ENCODE peak calls at places on chromosomes 7 and 10, in six cellular contexts. One of them, this sample, is unnamed.
A peak's percentile ranks its signal among the peaks of the same experiment; 100 is the strongest.

GRCh38 chr7:33039905-33040292 is 22.7 kb downstream of the NT5C3A start:
- DNase-seq in PC-3: no peak
- DNase-seq in GM12864: no peak
- DNase-seq in A549: no peak
- DNase-seq in cardiac fibroblast: peak; percentile 25
- DNase-seq in osteoblast: no peak
- DNase-seq in this sample: no peak

GRCh38 chr7:149238051-149238450 is 1.4 kb upstream of the ZNF212 start:
- DNase-seq in PC-3: peak; percentile 96
- DNase-seq in GM12864: no peak
- DNase-seq in A549: peak; percentile 57
- DNase-seq in cardiac fibroblast: peak; percentile 43
- DNase-seq in osteoblast: peak; percentile 75
- DNase-seq in this sample: no peak

GRCh38 chr7:83738436-83738835 is 89.5 kb upstream of the SEMA3E start:
- DNase-seq in PC-3: no peak
- DNase-seq in GM12864: no peak
- DNase-seq in A549: no peak
- DNase-seq in cardiac fibroblast: no peak
- DNase-seq in osteoblast: no peak
- DNase-seq in this sample: no peak

GRCh38 chr10:118102116-118102515 is 55.4 kb upstream of the RAB11FIP2 start:
- DNase-seq in PC-3: no peak
- DNase-seq in GM12864: no peak
- DNase-seq in A549: no peak
- DNase-seq in cardiac fibroblast: no peak
- DNase-seq in osteoblast: peak; percentile 1
- DNase-seq in this sample: peak; percentile 91

GRCh38 chr7:155835446-155836215 is 23.4 kb upstream of the SHH start:
- DNase-seq in PC-3: no peak
- DNase-seq in GM12864: no peak
- DNase-seq in A549: no peak
- DNase-seq in cardiac fibroblast: no peak
- DNase-seq in osteoblast: peak; percentile 76
- DNase-seq in this sample: no peak

GRCh38 chr7:99106869-99107268 is 37.0 kb downstream of the SMURF1 start:
- DNase-seq in PC-3: peak; percentile 41
- DNase-seq in GM12864: no peak
- DNase-seq in A549: no peak
- DNase-seq in cardiac fibroblast: peak; percentile 45
- DNase-seq in osteoblast: peak; percentile 27
- DNase-seq in this sample: peak; percentile 63

GRCh38 chr7:6163402-6163801 is 109.0 kb downstream of the CYTH3 start:
- DNase-seq in PC-3: no peak
- DNase-seq in GM12864: no peak
- DNase-seq in A549: no peak
- DNase-seq in cardiac fibroblast: no peak
- DNase-seq in osteoblast: peak; percentile 66
- DNase-seq in this sample: no peak

GRCh38 chr10:123009105-123009805 is 449 bp downstream of the ACADSB start:
- DNase-seq in PC-3: peak; percentile 1
- DNase-seq in GM12864: no peak
- DNase-seq in A549: no peak
- DNase-seq in cardiac fibroblast: peak; percentile 6
- DNase-seq in osteoblast: peak; percentile 79
- DNase-seq in this sample: no peak

GRCh38 chr7:48299580-48300169 is 128.4 kb downstream of the ABCA13 start:
- DNase-seq in PC-3: peak; percentile 88
- DNase-seq in GM12864: peak; percentile 21
- DNase-seq in A549: peak; percentile 54
- DNase-seq in cardiac fibroblast: peak; percentile 89
- DNase-seq in osteoblast: no peak
- DNase-seq in this sample: peak; percentile 68

GRCh38 chr7:101401390-101402080 is 38.9 kb downstream of the COL26A1 start:
- DNase-seq in PC-3: no peak
- DNase-seq in GM12864: no peak
- DNase-seq in A549: no peak
- DNase-seq in cardiac fibroblast: no peak
- DNase-seq in osteoblast: no peak
- DNase-seq in this sample: no peak

GRCh38 chr7:32677593-32677992 is 182.3 kb downstream of the AVL9 start:
- DNase-seq in PC-3: no peak
- DNase-seq in GM12864: no peak
- DNase-seq in A549: no peak
- DNase-seq in cardiac fibroblast: no peak
- DNase-seq in osteoblast: no peak
- DNase-seq in this sample: no peak

GRCh38 chr7:18174996-18175395 is 147.3 kb upstream of the PRPS1L1 start:
- DNase-seq in PC-3: no peak
- DNase-seq in GM12864: no peak
- DNase-seq in A549: no peak
- DNase-seq in cardiac fibroblast: no peak
- DNase-seq in osteoblast: no peak
- DNase-seq in this sample: no peak
- TF ChIP-seq CTCF in PC-3: no peak
- TF ChIP-seq CTCF in GM12864: no peak
- TF ChIP-seq CTCF in A549: no peak
- TF ChIP-seq CTCF in cardiac fibroblast: no peak
- TF ChIP-seq CTCF in osteoblast: no peak
- TF ChIP-seq CTCF in this sample: no peak

DNA sequence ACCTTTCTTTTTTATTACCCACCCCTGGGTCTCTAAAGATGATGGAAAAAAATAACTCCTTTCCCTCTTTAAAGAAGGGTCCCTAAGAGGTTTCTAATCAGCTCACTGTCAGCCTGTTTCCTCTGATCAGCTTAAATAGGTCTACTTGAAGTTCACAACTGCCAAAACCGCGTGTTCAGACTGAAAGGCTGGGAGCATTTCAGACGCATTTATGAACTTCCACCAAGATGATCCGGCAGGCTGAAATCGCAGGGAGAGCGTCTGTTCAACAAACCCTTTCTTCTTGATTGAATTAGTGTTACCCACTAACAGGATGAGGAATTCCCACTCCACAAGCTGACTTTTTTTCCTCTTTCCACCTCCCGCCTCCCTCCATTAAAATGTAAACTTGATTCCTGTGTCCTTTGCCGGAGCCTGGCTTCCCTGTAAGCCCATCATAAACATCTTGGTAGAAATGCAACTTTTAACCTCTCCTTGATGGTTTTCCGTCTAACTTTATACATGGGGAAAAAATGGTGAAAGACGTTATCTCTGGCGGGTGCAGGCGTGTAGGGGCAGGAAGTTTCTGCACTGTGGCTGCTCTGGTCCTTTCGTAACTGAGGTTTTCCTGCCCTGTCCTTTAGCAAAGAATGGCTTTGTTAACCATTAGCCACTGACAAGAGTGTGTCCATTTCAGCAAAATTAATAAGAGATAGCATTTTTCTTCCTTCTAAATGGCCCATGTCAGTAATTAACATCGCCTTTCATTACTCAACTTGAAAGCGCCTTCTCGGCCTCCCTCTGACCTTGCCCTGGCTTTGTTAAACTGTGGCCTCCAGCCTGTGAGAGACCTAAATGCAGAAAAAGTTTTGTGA is 130.7 kb downstream of the BAMBI start:
- DNase-seq in PC-3: no peak
- DNase-seq in GM12864: no peak
- DNase-seq in A549: no peak
- DNase-seq in cardiac fibroblast: peak; percentile 9
- DNase-seq in osteoblast: no peak
- DNase-seq in this sample: no peak
- H3K4me3 ChIP-seq in PC-3: no peak overlapping the region
- H3K4me3 ChIP-seq in GM12864: no peak overlapping the region
- H3K4me3 ChIP-seq in A549: no peak overlapping the region
- H3K4me3 ChIP-seq in cardiac fibroblast: no peak overlapping the region
- H3K4me3 ChIP-seq in osteoblast: no peak overlapping the region
- H3K4me3 ChIP-seq in this sample: no peak overlapping the region

GRCh38 chr7:29196191-29196590 is 1.6 kb downstream of the CHN2 start:
- DNase-seq in PC-3: no peak
- DNase-seq in GM12864: no peak
- DNase-seq in A549: no peak
- DNase-seq in cardiac fibroblast: no peak
- DNase-seq in osteoblast: no peak
- DNase-seq in this sample: no peak

GRCh38 chr7:29193316-29194205 is 1.0 kb upstream of the CHN2 start:
- DNase-seq in PC-3: no peak
- DNase-seq in GM12864: no peak
- DNase-seq in A549: no peak
- DNase-seq in cardiac fibroblast: no peak
- DNase-seq in osteoblast: no peak
- DNase-seq in this sample: no peak

GRCh38 chr7:29194206-29194593 is 375 bp upstream of the CHN2 start:
- DNase-seq in PC-3: no peak
- DNase-seq in GM12864: no peak
- DNase-seq in A549: no peak
- DNase-seq in cardiac fibroblast: no peak
- DNase-seq in osteoblast: no peak
- DNase-seq in this sample: no peak

GRCh38 chr7:29192811-29193210 is 1.8 kb upstream of the CHN2 start:
- DNase-seq in PC-3: no peak
- DNase-seq in GM12864: no peak
- DNase-seq in A549: no peak
- DNase-seq in cardiac fibroblast: no peak
- DNase-seq in osteoblast: no peak
- DNase-seq in this sample: no peak

GRCh38 chr7:29194594-29195417 is at the start of gene CHN2:
- DNase-seq in PC-3: peak; percentile 47
- DNase-seq in GM12864: no peak
- DNase-seq in A549: no peak
- DNase-seq in cardiac fibroblast: peak; percentile 19
- DNase-seq in osteoblast: peak; percentile 65
- DNase-seq in this sample: no peak
- TF ChIP-seq CTCF in PC-3: peak; percentile 17
- TF ChIP-seq CTCF in GM12864: no peak
- TF ChIP-seq CTCF in A549: no peak
- TF ChIP-seq CTCF in cardiac fibroblast: no peak
- TF ChIP-seq CTCF in osteoblast: no peak
- TF ChIP-seq CTCF in this sample: no peak

DNA sequence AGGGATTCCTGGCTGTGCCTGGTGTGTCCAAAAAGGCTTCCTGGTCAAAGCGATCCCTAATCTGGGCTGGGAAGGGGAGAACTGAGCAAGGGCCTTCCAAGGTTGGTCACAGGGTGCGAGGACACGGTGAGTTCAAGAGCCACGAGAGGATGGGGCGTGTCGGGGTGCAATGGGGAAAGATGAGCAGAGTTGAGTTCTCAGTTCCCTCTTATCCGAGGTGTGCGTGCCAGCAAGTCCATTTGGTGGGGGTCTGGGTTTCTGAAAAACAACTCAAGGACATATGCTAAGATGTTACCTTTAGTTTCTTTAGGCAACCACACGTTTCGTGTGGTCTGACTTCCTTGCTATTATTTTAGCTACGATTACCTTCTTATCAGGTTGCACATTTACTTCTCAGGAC is 1.3 kb downstream of the ZNF775 start:
- DNase-seq in PC-3: no peak
- DNase-seq in GM12864: no peak
- DNase-seq in A549: no peak
- DNase-seq in cardiac fibroblast: no peak
- DNase-seq in osteoblast: no peak
- DNase-seq in this sample: no peak
- H3K4me3 ChIP-seq in PC-3: peak overlapping the region; percentile 89
- H3K4me3 ChIP-seq in GM12864: peak overlapping the region; percentile 90
- H3K4me3 ChIP-seq in A549: peak overlapping the region; percentile 90
- H3K4me3 ChIP-seq in cardiac fibroblast: no peak overlapping the region
- H3K4me3 ChIP-seq in osteoblast: no peak overlapping the region
- H3K4me3 ChIP-seq in this sample: peak overlapping the region; percentile 85

DNA sequence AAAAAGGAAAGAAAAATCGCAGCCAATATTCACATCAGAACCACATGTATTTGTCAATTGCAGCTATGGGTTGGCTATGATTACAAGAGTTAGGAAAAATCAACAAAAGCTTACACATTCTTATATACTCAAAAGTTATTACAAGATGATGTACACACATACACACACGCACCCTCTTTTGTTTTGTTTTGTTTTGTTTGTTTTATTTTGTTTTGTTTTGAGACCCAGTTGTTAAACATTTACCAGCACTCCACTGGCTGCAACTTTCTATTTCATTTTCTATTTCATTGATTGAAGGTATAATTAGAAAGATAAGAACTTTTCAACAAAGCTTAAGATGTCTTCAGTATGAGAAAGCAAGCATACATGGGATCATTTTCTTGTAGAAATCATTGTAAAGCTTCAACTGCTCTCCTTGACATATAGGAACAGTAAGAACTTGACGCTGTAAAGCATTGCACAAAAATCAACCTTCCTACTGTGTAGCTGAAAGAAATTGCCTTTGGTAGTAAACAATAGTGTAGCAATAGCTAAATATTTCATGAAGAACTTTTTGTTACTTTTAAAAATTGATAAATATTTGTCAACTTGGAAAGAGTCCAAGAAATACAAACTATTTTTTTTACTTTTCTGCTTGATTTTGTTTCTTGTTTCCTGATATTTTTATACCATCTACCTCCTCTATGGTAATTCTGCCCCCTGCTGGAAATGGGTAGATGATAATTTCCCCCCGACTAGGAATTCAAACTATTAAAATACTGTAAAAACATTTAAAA is 205.9 kb downstream of the MBL2 start:
- DNase-seq in PC-3: peak; percentile 98
- DNase-seq in GM12864: no peak
- DNase-seq in A549: peak; percentile 65
- DNase-seq in cardiac fibroblast: peak; percentile 88
- DNase-seq in osteoblast: no peak
- DNase-seq in this sample: peak; percentile 71
- TF ChIP-seq CTCF in PC-3: peak; percentile 100
- TF ChIP-seq CTCF in GM12864: peak; percentile 17
- TF ChIP-seq CTCF in A549: peak; percentile 87
- TF ChIP-seq CTCF in cardiac fibroblast: peak; percentile 63
- TF ChIP-seq CTCF in osteoblast: peak; percentile 72
- TF ChIP-seq CTCF in this sample: peak; percentile 71

GRCh38 chr10:57018452-57018851 is 657.4 kb upstream of the ZWINT start:
- DNase-seq in PC-3: no peak
- DNase-seq in GM12864: no peak
- DNase-seq in A549: no peak
- DNase-seq in cardiac fibroblast: no peak
- DNase-seq in osteoblast: no peak
- DNase-seq in this sample: no peak
- H3K4me3 ChIP-seq in PC-3: no peak overlapping the region
- H3K4me3 ChIP-seq in GM12864: no peak overlapping the region
- H3K4me3 ChIP-seq in A549: no peak overlapping the region
- H3K4me3 ChIP-seq in cardiac fibroblast: no peak overlapping the region
- H3K4me3 ChIP-seq in osteoblast: no peak overlapping the region
- H3K4me3 ChIP-seq in this sample: no peak overlapping the region

DNA sequence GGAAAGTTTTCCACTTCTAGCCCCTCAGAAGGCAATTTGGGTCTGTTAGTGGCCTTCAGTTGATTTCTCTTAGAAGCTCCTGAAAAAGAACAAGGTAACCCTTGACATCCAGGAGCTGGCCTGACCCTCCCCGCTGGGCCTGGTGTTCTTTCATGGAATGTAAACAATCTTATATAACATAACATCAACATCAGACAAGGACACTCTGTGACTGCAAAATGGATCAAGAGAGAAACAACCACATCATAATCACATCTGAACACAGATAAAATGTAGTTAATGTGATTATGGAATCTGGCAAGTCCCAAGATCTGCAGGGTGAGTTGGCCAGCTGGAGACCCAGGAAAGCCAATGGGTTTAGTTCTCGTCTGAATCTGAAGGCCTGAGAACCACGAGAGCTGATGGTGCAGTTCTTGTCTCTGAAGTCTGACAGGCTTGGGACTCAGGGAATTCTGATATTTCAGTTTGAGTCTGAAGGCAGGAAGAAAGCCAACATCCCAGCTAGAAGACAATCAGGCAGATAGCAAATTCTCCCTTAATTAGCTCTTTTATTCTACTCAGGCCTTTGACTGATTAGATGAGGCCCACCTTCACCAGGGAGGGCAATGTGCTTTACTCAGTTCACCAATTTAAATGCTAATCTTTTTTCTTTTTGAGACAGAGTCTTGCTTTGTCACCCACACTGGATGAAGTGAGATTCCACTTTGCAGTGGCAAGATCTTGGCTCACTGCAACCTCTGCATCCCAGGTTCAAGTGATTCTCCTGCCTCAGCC is 91.4 kb upstream of the NAMPT start:
- DNase-seq in PC-3: no peak
- DNase-seq in GM12864: no peak
- DNase-seq in A549: no peak
- DNase-seq in cardiac fibroblast: no peak
- DNase-seq in osteoblast: no peak
- DNase-seq in this sample: no peak
- TF ChIP-seq CTCF in PC-3: no peak
- TF ChIP-seq CTCF in GM12864: no peak
- TF ChIP-seq CTCF in A549: no peak
- TF ChIP-seq CTCF in cardiac fibroblast: no peak
- TF ChIP-seq CTCF in osteoblast: no peak
- TF ChIP-seq CTCF in this sample: no peak